ENCODE peak calls at places on chromosomes 13 and 19, in four cellular contexts. One of them, this sample, is unnamed.

GRCh38 chr13:78701383-78701782 is 42.4 kb upstream of the OBI1 start:
- DNase-seq in omental fat pad: no peak
- DNase-seq in brain microvascular endothelial cell: no peak
- DNase-seq in NCI-H345: no peak
- DNase-seq in this sample: no peak

GRCh38 chr19:2952953-2953481 is 8.2 kb upstream of the ZNF77 start:
- DNase-seq in omental fat pad: no peak
- DNase-seq in brain microvascular endothelial cell: no peak
- DNase-seq in NCI-H345: peak; percentile 22
- DNase-seq in this sample: no peak

GRCh38 chr13:96089749-96090239 is at the start of gene HS6ST3:
- DNase-seq in omental fat pad: no peak
- DNase-seq in brain microvascular endothelial cell: no peak
- DNase-seq in NCI-H345: peak; percentile 83
- DNase-seq in this sample: peak; percentile 70

GRCh38 chr13:73849292-73849691 is 284.9 kb downstream of the KLF12 start:
- DNase-seq in omental fat pad: no peak
- DNase-seq in brain microvascular endothelial cell: peak; percentile 47
- DNase-seq in NCI-H345: no peak
- DNase-seq in this sample: peak; percentile 94

GRCh38 chr19:8209965-8210659 is 942 bp downstream of the CERS4 start:
- DNase-seq in omental fat pad: no peak
- DNase-seq in brain microvascular endothelial cell: no peak
- DNase-seq in NCI-H345: peak; percentile 42
- DNase-seq in this sample: no peak

GRCh38 chr13:110554946-110555345 is 6.6 kb downstream of the RAB20 start:
- DNase-seq in omental fat pad: no peak
- DNase-seq in brain microvascular endothelial cell: no peak
- DNase-seq in NCI-H345: no peak
- DNase-seq in this sample: no peak

GRCh38 chr19:15025237-15025636 is 24.0 kb upstream of the CASP14 start:
- DNase-seq in omental fat pad: no peak
- DNase-seq in brain microvascular endothelial cell: no peak
- DNase-seq in NCI-H345: no peak
- DNase-seq in this sample: peak; percentile 22

GRCh38 chr13:27728271-27728670 is 64.0 kb upstream of the GSX1 start:
- DNase-seq in omental fat pad: no peak
- DNase-seq in brain microvascular endothelial cell: no peak
- DNase-seq in NCI-H345: no peak
- DNase-seq in this sample: peak; percentile 60

GRCh38 chr19:51607920-51608562 is 22.2 kb downstream of the SIGLEC5 start:
- DNase-seq in omental fat pad: peak; percentile 77
- DNase-seq in brain microvascular endothelial cell: peak; percentile 75
- DNase-seq in NCI-H345: no peak
- DNase-seq in this sample: peak; percentile 86

GRCh38 chr19:17522988-17523872 is 11.8 kb downstream of the PGLS start:
- DNase-seq in omental fat pad: no peak
- DNase-seq in brain microvascular endothelial cell: no peak
- DNase-seq in NCI-H345: no peak
- DNase-seq in this sample: no peak

GRCh38 chr13:112756967-112757758 is 67.3 kb downstream of the ATP11A start:
- DNase-seq in omental fat pad: no peak
- DNase-seq in brain microvascular endothelial cell: no peak
- DNase-seq in NCI-H345: peak; percentile 87
- DNase-seq in this sample: no peak

GRCh38 chr13:103325675-103326074 is 259.5 kb upstream of the SLC10A2 start:
- DNase-seq in omental fat pad: no peak
- DNase-seq in brain microvascular endothelial cell: no peak
- DNase-seq in NCI-H345: no peak
- DNase-seq in this sample: peak; percentile 37

GRCh38 chr19:13169769-13170168 is 19.6 kb downstream of the IER2 start:
- DNase-seq in omental fat pad: no peak
- DNase-seq in brain microvascular endothelial cell: peak; percentile 40
- DNase-seq in NCI-H345: no peak
- DNase-seq in this sample: no peak

GRCh38 chr19:6828698-6829633 is 56.5 kb downstream of the VAV1 start:
- DNase-seq in omental fat pad: no peak
- DNase-seq in brain microvascular endothelial cell: no peak
- DNase-seq in NCI-H345: no peak
- DNase-seq in this sample: peak; percentile 37

GRCh38 chr13:44908266-44908665 is 81.0 kb downstream of the NUFIP1 start:
- DNase-seq in omental fat pad: no peak
- DNase-seq in brain microvascular endothelial cell: no peak
- DNase-seq in NCI-H345: no peak
- DNase-seq in this sample: no peak

GRCh38 chr19:12646551-12646950 is 20.0 kb downstream of the MAN2B1 start:
- DNase-seq in omental fat pad: no peak
- DNase-seq in brain microvascular endothelial cell: no peak
- DNase-seq in NCI-H345: no peak
- DNase-seq in this sample: no peak

GRCh38 chr19:39842693-39843435 is 3.3 kb downstream of the FBL start:
- DNase-seq in omental fat pad: no peak
- DNase-seq in brain microvascular endothelial cell: no peak
- DNase-seq in NCI-H345: no peak
- DNase-seq in this sample: no peak

GRCh38 chr13:49821216-49821820 is 28.8 kb upstream of the KPNA3 start:
- DNase-seq in omental fat pad: no peak
- DNase-seq in brain microvascular endothelial cell: no peak
- DNase-seq in NCI-H345: no peak
- DNase-seq in this sample: no peak

GRCh38 chr19:8041553-8041952 is 11.0 kb upstream of the CCL25 start:
- DNase-seq in omental fat pad: no peak
- DNase-seq in brain microvascular endothelial cell: no peak
- DNase-seq in NCI-H345: peak; percentile 57
- DNase-seq in this sample: no peak

GRCh38 chr13:71587193-71587592 is 279.8 kb downstream of the DACH1 start:
- DNase-seq in omental fat pad: no peak
- DNase-seq in brain microvascular endothelial cell: no peak
- DNase-seq in NCI-H345: no peak
- DNase-seq in this sample: no peak

This sample was measured in mesendoderm.